ENCODE peak calls at places on chromosomes 1 and 21, in four cellular contexts. G is hypothalamus; K is stimulated activated CD4-positive, alpha-beta T cell treated with anti-CD3 and anti-CD28 coated beads, Interleukin-2, amount 100 ng/mL, for 24 hours; S is mucosa of descending colon. T is an unnamed sample.
A peak's percentile ranks its signal among the peaks of the same experiment; 100 is the strongest.

GRCh38 chr21:37413553-37414291 is 47.1 kb downstream of the DYRK1A start:
- DNase-seq in G (no peak), K (no peak), S (no peak), T (no peak)

GRCh38 chr1:240073097-240073496 is 18.6 kb upstream of the FMN2 start:
- DNase-seq in G (no peak), K (no peak), S (no peak), T (no peak)

GRCh38 chr1:151512801-151513625 is 1.8 kb downstream of the CGN start:
- DNase-seq in G (no peak), K (no peak), S (peak; percentile 83), T (no peak)

GRCh38 chr1:20126806-20127440 is 7.6 kb upstream of the PLA2G2D start:
- DNase-seq in G (no peak), K (no peak), S (no peak), T (no peak)

GRCh38 chr1:167328306-167328705 is 107.6 kb downstream of the POU2F1 start:
- DNase-seq in G (no peak), K (no peak), S (no peak), T (no peak)

GRCh38 chr1:92464588-92465255 is 22.0 kb downstream of the GFI1 start:
- DNase-seq in G (no peak), K (no peak), S (peak; percentile 51), T (no peak)

GRCh38 chr21:42468511-42469131 is 27.4 kb downstream of the RSPH1 start:
- DNase-seq in G (no peak), K (no peak), S (no peak), T (no peak)

GRCh38 chr1:245598524-245599310 is 443.9 kb downstream of the KIF26B start:
- DNase-seq in G (no peak), K (no peak), S (no peak), T (no peak)

GRCh38 chr1:53733975-53734649 is 4.9 kb downstream of the GLIS1 start:
- DNase-seq in G (no peak), K (no peak), S (no peak), T (no peak)

GRCh38 chr1:236516929-236517704 is 6.7 kb upstream of the LGALS8 start:
- DNase-seq in G (no peak), K (peak; percentile 18), S (no peak), T (no peak)

GRCh38 chr1:176696109-176696508 is 233.1 kb downstream of the PAPPA2 start:
- DNase-seq in G (no peak), K (no peak), S (no peak), T (peak; percentile 65)

GRCh38 chr1:236980673-236981072 is 23.6 kb downstream of the MT1HL1 start:
- DNase-seq in G (no peak), K (no peak), S (no peak), T (no peak)

GRCh38 chr1:229130028-229130668 is 140.8 kb upstream of the RAB4A start:
- DNase-seq in G (no peak), K (no peak), S (peak; percentile 80), T (no peak)

GRCh38 chr1:201769966-201770365 is 59.0 kb upstream of the IPO9 start:
- DNase-seq in G (peak; percentile 91), K (no peak), S (no peak), T (peak; percentile 75)

GRCh38 chr1:41500378-41500777 is 15.9 kb upstream of the EDN2 start:
- DNase-seq in G (no peak), K (no peak), S (peak; percentile 88), T (no peak)

GRCh38 chr1:168343566-168343965 is 62.9 kb downstream of the TBX19 start:
- DNase-seq in G (peak; percentile 17), K (no peak), S (no peak), T (no peak)

GRCh38 chr1:153506831-153507413 is 28.9 kb downstream of the S100A6 start:
- DNase-seq in G (no peak), K (no peak), S (peak; percentile 61), T (no peak)

GRCh38 chr1:27021347-27022031 is 8.8 kb upstream of the TENT5B start:
- DNase-seq in G (no peak), K (no peak), S (no peak), T (no peak)

GRCh38 chr1:225926551-225927113 is 2.6 kb upstream of the PYCR2 start:
- DNase-seq in G (no peak), K (no peak), S (no peak), T (no peak)

GRCh38 chr1:166944186-166944967 is 31.0 kb downstream of the ILDR2 start:
- DNase-seq in G (no peak), K (no peak), S (no peak), T (no peak)

GRCh38 chr21:36850372-36850771 is 116.1 kb downstream of the HLCS start:
- DNase-seq in G (no peak), K (no peak), S (no peak), T (no peak)

GRCh38 chr21:15732290-15732995 is 2.7 kb downstream of the USP25 start:
- DNase-seq in G (no peak), K (no peak), S (no peak), T (peak; percentile 13)

GRCh38 chr1:156160744-156161181 is 7.4 kb downstream of the SEMA4A start:
- DNase-seq in G (peak; percentile 47), K (peak; percentile 88), S (peak; percentile 77), T (no peak)